ENCODE peak calls at places on chromosomes 12 and 14, in seven cellular contexts. One of them, this sample, is unnamed.
A peak's percentile ranks its signal among the peaks of the same experiment; 100 is the strongest.

GRCh38 chr14:38197001-38197760 is 10.5 kb upstream of the SSTR1 start:
- DNase-seq in HS-5: peak; percentile 32
- DNase-seq in AG04450: no peak
- DNase-seq in HT1080: no peak
- DNase-seq in brain microvascular endothelial cell: no peak
- DNase-seq in effector CD8-positive, alpha-beta T cell: no peak
- DNase-seq in C1 segment of cervical spinal cord: no peak
- DNase-seq in this sample: no peak

GRCh38 chr14:61588419-61588901 is 106.9 kb upstream of the HIF1A start:
- DNase-seq in HS-5: no peak
- DNase-seq in AG04450: no peak
- DNase-seq in HT1080: no peak
- DNase-seq in brain microvascular endothelial cell: no peak
- DNase-seq in effector CD8-positive, alpha-beta T cell: no peak
- DNase-seq in C1 segment of cervical spinal cord: no peak
- DNase-seq in this sample: no peak

GRCh38 chr14:64943556-64943955 is 1.0 kb upstream of the GPX2 start:
- DNase-seq in HS-5: no peak
- DNase-seq in AG04450: no peak
- DNase-seq in HT1080: no peak
- DNase-seq in brain microvascular endothelial cell: no peak
- DNase-seq in effector CD8-positive, alpha-beta T cell: no peak
- DNase-seq in C1 segment of cervical spinal cord: no peak
- DNase-seq in this sample: no peak

GRCh38 chr12:75329918-75330826 is at the start of gene CAPS2:
- DNase-seq in HS-5: no peak
- DNase-seq in AG04450: peak; percentile 65
- DNase-seq in HT1080: peak; percentile 86
- DNase-seq in brain microvascular endothelial cell: peak; percentile 86
- DNase-seq in effector CD8-positive, alpha-beta T cell: peak; percentile 13
- DNase-seq in C1 segment of cervical spinal cord: peak; percentile 22
- DNase-seq in this sample: no peak

GRCh38 chr14:105450864-105451720 is 23.5 kb upstream of the CRIP2 start:
- DNase-seq in HS-5: no peak
- DNase-seq in AG04450: no peak
- DNase-seq in HT1080: no peak
- DNase-seq in brain microvascular endothelial cell: no peak
- DNase-seq in effector CD8-positive, alpha-beta T cell: no peak
- DNase-seq in C1 segment of cervical spinal cord: no peak
- DNase-seq in this sample: no peak

GRCh38 chr12:1533602-1534304 is 60.6 kb downstream of the FBXL14 start:
- DNase-seq in HS-5: no peak
- DNase-seq in AG04450: no peak
- DNase-seq in HT1080: peak; percentile 53
- DNase-seq in brain microvascular endothelial cell: peak; percentile 71
- DNase-seq in effector CD8-positive, alpha-beta T cell: no peak
- DNase-seq in C1 segment of cervical spinal cord: no peak
- DNase-seq in this sample: no peak

GRCh38 chr14:100359111-100359510 is 36.0 kb downstream of the SLC25A47 start:
- DNase-seq in HS-5: no peak
- DNase-seq in AG04450: no peak
- DNase-seq in HT1080: no peak
- DNase-seq in brain microvascular endothelial cell: no peak
- DNase-seq in effector CD8-positive, alpha-beta T cell: no peak
- DNase-seq in C1 segment of cervical spinal cord: no peak
- DNase-seq in this sample: no peak

GRCh38 chr14:87615822-87616679 is 376.9 kb downstream of the GALC start:
- DNase-seq in HS-5: no peak
- DNase-seq in AG04450: peak; percentile 3
- DNase-seq in HT1080: peak; percentile 56
- DNase-seq in brain microvascular endothelial cell: peak; percentile 1
- DNase-seq in effector CD8-positive, alpha-beta T cell: no peak
- DNase-seq in C1 segment of cervical spinal cord: no peak
- DNase-seq in this sample: no peak

GRCh38 chr12:60231976-60232907 is 636.4 kb downstream of the SLC16A7 start:
- DNase-seq in HS-5: no peak
- DNase-seq in AG04450: no peak
- DNase-seq in HT1080: no peak
- DNase-seq in brain microvascular endothelial cell: no peak
- DNase-seq in effector CD8-positive, alpha-beta T cell: no peak
- DNase-seq in C1 segment of cervical spinal cord: no peak
- DNase-seq in this sample: no peak

GRCh38 chr12:63018273-63018672 is 83.3 kb upstream of the PPM1H start:
- DNase-seq in HS-5: no peak
- DNase-seq in AG04450: no peak
- DNase-seq in HT1080: peak; percentile 27
- DNase-seq in brain microvascular endothelial cell: no peak
- DNase-seq in effector CD8-positive, alpha-beta T cell: no peak
- DNase-seq in C1 segment of cervical spinal cord: no peak
- DNase-seq in this sample: no peak

GRCh38 chr12:8554451-8555195 is 13.9 kb upstream of the CLEC4E start:
- DNase-seq in HS-5: peak; percentile 43
- DNase-seq in AG04450: no peak
- DNase-seq in HT1080: peak; percentile 46
- DNase-seq in brain microvascular endothelial cell: peak; percentile 50
- DNase-seq in effector CD8-positive, alpha-beta T cell: no peak
- DNase-seq in C1 segment of cervical spinal cord: no peak
- DNase-seq in this sample: no peak

GRCh38 chr14:37650356-37651037 is 55.1 kb downstream of the TTC6 start:
- DNase-seq in HS-5: no peak
- DNase-seq in AG04450: no peak
- DNase-seq in HT1080: no peak
- DNase-seq in brain microvascular endothelial cell: peak; percentile 2
- DNase-seq in effector CD8-positive, alpha-beta T cell: no peak
- DNase-seq in C1 segment of cervical spinal cord: no peak
- DNase-seq in this sample: no peak

GRCh38 chr14:61566537-61567225 is 128.6 kb upstream of the HIF1A start:
- DNase-seq in HS-5: no peak
- DNase-seq in AG04450: no peak
- DNase-seq in HT1080: peak; percentile 44
- DNase-seq in brain microvascular endothelial cell: no peak
- DNase-seq in effector CD8-positive, alpha-beta T cell: no peak
- DNase-seq in C1 segment of cervical spinal cord: no peak
- DNase-seq in this sample: no peak

GRCh38 chr12:2282321-2282720 is 229.5 kb downstream of the CACNA1C start:
- DNase-seq in HS-5: no peak
- DNase-seq in AG04450: no peak
- DNase-seq in HT1080: no peak
- DNase-seq in brain microvascular endothelial cell: no peak
- DNase-seq in effector CD8-positive, alpha-beta T cell: no peak
- DNase-seq in C1 segment of cervical spinal cord: no peak
- DNase-seq in this sample: no peak

GRCh38 chr14:96053600-96054381 is 14.6 kb downstream of the C14orf132 start:
- DNase-seq in HS-5: peak; percentile 61
- DNase-seq in AG04450: peak; percentile 87
- DNase-seq in HT1080: peak; percentile 90
- DNase-seq in brain microvascular endothelial cell: peak; percentile 98
- DNase-seq in effector CD8-positive, alpha-beta T cell: no peak
- DNase-seq in C1 segment of cervical spinal cord: no peak
- DNase-seq in this sample: peak; percentile 89

GRCh38 chr12:108667349-108667748 is 33.7 kb upstream of the SELPLG start:
- DNase-seq in HS-5: no peak
- DNase-seq in AG04450: no peak
- DNase-seq in HT1080: no peak
- DNase-seq in brain microvascular endothelial cell: no peak
- DNase-seq in effector CD8-positive, alpha-beta T cell: no peak
- DNase-seq in C1 segment of cervical spinal cord: no peak
- DNase-seq in this sample: no peak

GRCh38 chr14:23951590-23952143 is 1.9 kb upstream of the DHRS4 start:
- DNase-seq in HS-5: no peak
- DNase-seq in AG04450: no peak
- DNase-seq in HT1080: no peak
- DNase-seq in brain microvascular endothelial cell: no peak
- DNase-seq in effector CD8-positive, alpha-beta T cell: no peak
- DNase-seq in C1 segment of cervical spinal cord: no peak
- DNase-seq in this sample: no peak

This sample was measured in AG04449.